ENCODE peak calls at places on chromosomes 2 and 18, in six cellular contexts. One of them, this sample, is unnamed.

GRCh38 chr2:114192362-114192761 is 250.1 kb upstream of the DPP10 start:
- DNase-seq in fibroblast of mammary gland: peak; percentile 2
- DNase-seq in OCI-LY7: no peak
- DNase-seq in CD8-positive, alpha-beta T cell: no peak
- DNase-seq in hepatocyte: peak; percentile 15
- DNase-seq in mammary epithelial cell: peak; percentile 25
- DNase-seq in this sample: no peak

GRCh38 chr2:60468390-60469085 is 84.9 kb downstream of the BCL11A start:
- DNase-seq in fibroblast of mammary gland: peak; percentile 15
- DNase-seq in OCI-LY7: no peak
- DNase-seq in CD8-positive, alpha-beta T cell: no peak
- DNase-seq in hepatocyte: no peak
- DNase-seq in mammary epithelial cell: peak; percentile 49
- DNase-seq in this sample: peak; percentile 43

GRCh38 chr2:3114406-3115185 is 263.0 kb downstream of the EIPR1 start:
- DNase-seq in fibroblast of mammary gland: no peak
- DNase-seq in OCI-LY7: no peak
- DNase-seq in CD8-positive, alpha-beta T cell: no peak
- DNase-seq in hepatocyte: no peak
- DNase-seq in mammary epithelial cell: no peak
- DNase-seq in this sample: no peak

GRCh38 chr18:59084286-59084779 is 55.4 kb upstream of the SEC11C start:
- DNase-seq in fibroblast of mammary gland: peak; percentile 77
- DNase-seq in OCI-LY7: peak; percentile 43
- DNase-seq in CD8-positive, alpha-beta T cell: peak; percentile 45
- DNase-seq in hepatocyte: peak; percentile 87
- DNase-seq in mammary epithelial cell: peak; percentile 51
- DNase-seq in this sample: peak; percentile 42

GRCh38 chr2:27814772-27815171 is 43.3 kb downstream of the MRPL33 start:
- DNase-seq in fibroblast of mammary gland: no peak
- DNase-seq in OCI-LY7: no peak
- DNase-seq in CD8-positive, alpha-beta T cell: no peak
- DNase-seq in hepatocyte: no peak
- DNase-seq in mammary epithelial cell: no peak
- DNase-seq in this sample: no peak

GRCh38 chr2:43905388-43905803 is 66.6 kb downstream of the ABCG8 start:
- DNase-seq in fibroblast of mammary gland: no peak
- DNase-seq in OCI-LY7: no peak
- DNase-seq in CD8-positive, alpha-beta T cell: no peak
- DNase-seq in hepatocyte: no peak
- DNase-seq in mammary epithelial cell: no peak
- DNase-seq in this sample: no peak

GRCh38 chr2:70070557-70071268 is 16.6 kb upstream of the PCBP1 start:
- DNase-seq in fibroblast of mammary gland: peak; percentile 91
- DNase-seq in OCI-LY7: peak; percentile 88
- DNase-seq in CD8-positive, alpha-beta T cell: peak; percentile 47
- DNase-seq in hepatocyte: peak; percentile 88
- DNase-seq in mammary epithelial cell: peak; percentile 82
- DNase-seq in this sample: peak; percentile 68

GRCh38 chr2:8694737-8695136 is 12.9 kb downstream of the ID2 start:
- DNase-seq in fibroblast of mammary gland: peak; percentile 70
- DNase-seq in OCI-LY7: no peak
- DNase-seq in CD8-positive, alpha-beta T cell: no peak
- DNase-seq in hepatocyte: peak; percentile 30
- DNase-seq in mammary epithelial cell: peak; percentile 11
- DNase-seq in this sample: no peak

GRCh38 chr18:51098513-51098912 is 68.5 kb downstream of the SMAD4 start:
- DNase-seq in fibroblast of mammary gland: no peak
- DNase-seq in OCI-LY7: no peak
- DNase-seq in CD8-positive, alpha-beta T cell: no peak
- DNase-seq in hepatocyte: no peak
- DNase-seq in mammary epithelial cell: peak; percentile 13
- DNase-seq in this sample: no peak

GRCh38 chr2:66481100-66481549 is 46.2 kb downstream of the MEIS1 start:
- DNase-seq in fibroblast of mammary gland: no peak
- DNase-seq in OCI-LY7: no peak
- DNase-seq in CD8-positive, alpha-beta T cell: no peak
- DNase-seq in hepatocyte: peak; percentile 18
- DNase-seq in mammary epithelial cell: no peak
- DNase-seq in this sample: no peak

GRCh38 chr2:139969301-139969700 is 1189.1 kb upstream of the NXPH2 start:
- DNase-seq in fibroblast of mammary gland: no peak
- DNase-seq in OCI-LY7: no peak
- DNase-seq in CD8-positive, alpha-beta T cell: no peak
- DNase-seq in hepatocyte: no peak
- DNase-seq in mammary epithelial cell: no peak
- DNase-seq in this sample: no peak

GRCh38 chr18:75393721-75394120 is 33.8 kb downstream of the SMIM21 start:
- DNase-seq in fibroblast of mammary gland: peak; percentile 40
- DNase-seq in OCI-LY7: no peak
- DNase-seq in CD8-positive, alpha-beta T cell: no peak
- DNase-seq in hepatocyte: no peak
- DNase-seq in mammary epithelial cell: no peak
- DNase-seq in this sample: peak; percentile 16

GRCh38 chr2:42202299-42203008 is 33.3 kb downstream of the EML4 start:
- DNase-seq in fibroblast of mammary gland: peak; percentile 62
- DNase-seq in OCI-LY7: no peak
- DNase-seq in CD8-positive, alpha-beta T cell: no peak
- DNase-seq in hepatocyte: no peak
- DNase-seq in mammary epithelial cell: no peak
- DNase-seq in this sample: no peak

GRCh38 chr2:102735431-102736130 is 26.2 kb upstream of the TMEM182 start:
- DNase-seq in fibroblast of mammary gland: peak; percentile 21
- DNase-seq in OCI-LY7: no peak
- DNase-seq in CD8-positive, alpha-beta T cell: no peak
- DNase-seq in hepatocyte: peak; percentile 51
- DNase-seq in mammary epithelial cell: no peak
- DNase-seq in this sample: no peak

DNA sequence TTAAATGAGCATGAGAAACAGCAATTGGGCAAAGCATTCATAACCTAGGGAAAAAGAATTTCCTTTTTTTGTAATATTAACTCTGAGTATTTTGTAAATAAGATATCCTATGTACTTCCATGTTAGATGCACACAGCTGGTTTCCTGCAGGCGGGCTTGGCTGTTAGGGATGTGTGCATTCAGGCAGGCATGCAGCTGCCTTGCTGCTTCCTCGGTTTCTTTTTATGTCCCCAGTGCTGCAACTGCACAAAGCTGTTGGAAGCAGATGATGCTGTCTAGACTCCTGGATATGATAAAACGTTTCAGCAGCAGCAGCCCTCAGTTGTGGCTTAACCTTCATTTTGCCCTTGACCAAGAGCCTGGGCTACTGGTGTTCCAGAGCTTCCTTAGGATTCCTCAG is 89.5 kb upstream of the EML6 start:
- DNase-seq in fibroblast of mammary gland: no peak
- DNase-seq in OCI-LY7: peak; percentile 83
- DNase-seq in CD8-positive, alpha-beta T cell: no peak
- DNase-seq in hepatocyte: no peak
- DNase-seq in mammary epithelial cell: no peak
- DNase-seq in this sample: no peak
- H3K4me3 ChIP-seq in fibroblast of mammary gland: no peak overlapping the region
- H3K4me3 ChIP-seq in OCI-LY7: peak overlapping the region; percentile 53
- H3K4me3 ChIP-seq in CD8-positive, alpha-beta T cell: no peak overlapping the region
- H3K4me3 ChIP-seq in hepatocyte: no peak overlapping the region
- H3K4me3 ChIP-seq in mammary epithelial cell: no peak overlapping the region
- H3K4me3 ChIP-seq in this sample: no peak overlapping the region

DNA sequence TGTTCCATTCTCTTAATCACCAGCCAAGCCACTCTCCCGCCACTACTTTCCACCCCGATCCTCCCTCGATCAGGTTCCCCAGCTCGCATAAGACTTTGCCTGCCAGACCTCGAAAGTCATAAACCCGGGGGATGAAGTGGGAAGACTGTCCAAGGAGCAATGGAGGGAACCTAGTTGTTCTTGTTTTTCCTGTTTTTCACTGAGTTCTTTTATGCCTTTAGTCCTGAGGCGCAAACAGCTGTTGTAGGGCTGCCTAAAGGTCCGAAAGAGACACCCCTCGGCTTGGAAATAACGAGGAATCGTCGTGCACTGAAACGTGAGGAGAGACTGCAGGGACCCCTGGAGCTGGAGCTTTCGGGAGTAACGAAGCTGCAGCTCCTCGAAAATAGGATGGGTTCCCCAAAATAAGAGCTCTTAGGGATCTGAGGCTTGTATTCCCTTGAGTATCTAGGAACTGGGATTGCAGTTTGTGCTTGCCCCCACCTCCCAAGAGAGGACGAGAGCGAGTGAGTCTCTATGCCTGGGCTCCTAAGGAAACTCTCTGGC is 1.7 kb upstream of the HOXD12 start:
- DNase-seq in fibroblast of mammary gland: no peak
- DNase-seq in OCI-LY7: no peak
- DNase-seq in CD8-positive, alpha-beta T cell: no peak
- DNase-seq in hepatocyte: no peak
- DNase-seq in mammary epithelial cell: no peak
- DNase-seq in this sample: no peak
- TF ChIP-seq CTCF in fibroblast of mammary gland: no peak
- TF ChIP-seq CTCF in OCI-LY7: peak; percentile 38
- TF ChIP-seq CTCF in CD8-positive, alpha-beta T cell: no peak
- TF ChIP-seq CTCF in hepatocyte: no peak
- TF ChIP-seq CTCF in mammary epithelial cell: no peak
- TF ChIP-seq CTCF in this sample: no peak

GRCh38 chr2:165697727-165698620 is 96.1 kb downstream of the GALNT3 start:
- DNase-seq in fibroblast of mammary gland: no peak
- DNase-seq in OCI-LY7: no peak
- DNase-seq in CD8-positive, alpha-beta T cell: no peak
- DNase-seq in hepatocyte: no peak
- DNase-seq in mammary epithelial cell: no peak
- DNase-seq in this sample: no peak
- H3K4me3 ChIP-seq in fibroblast of mammary gland: no peak overlapping the region
- H3K4me3 ChIP-seq in OCI-LY7: no peak overlapping the region
- H3K4me3 ChIP-seq in CD8-positive, alpha-beta T cell: no peak overlapping the region
- H3K4me3 ChIP-seq in hepatocyte: no peak overlapping the region
- H3K4me3 ChIP-seq in mammary epithelial cell: no peak overlapping the region
- H3K4me3 ChIP-seq in this sample: no peak overlapping the region

GRCh38 chr2:111028720-111029119 is 92.0 kb upstream of the BCL2L11 start:
- DNase-seq in fibroblast of mammary gland: peak; percentile 14
- DNase-seq in OCI-LY7: peak; percentile 58
- DNase-seq in CD8-positive, alpha-beta T cell: no peak
- DNase-seq in hepatocyte: no peak
- DNase-seq in mammary epithelial cell: peak; percentile 23
- DNase-seq in this sample: no peak
- TF ChIP-seq CTCF in fibroblast of mammary gland: peak; percentile 22
- TF ChIP-seq CTCF in OCI-LY7: peak; percentile 85
- TF ChIP-seq CTCF in CD8-positive, alpha-beta T cell: no peak
- TF ChIP-seq CTCF in hepatocyte: no peak
- TF ChIP-seq CTCF in mammary epithelial cell: peak; percentile 35
- TF ChIP-seq CTCF in this sample: no peak

GRCh38 chr2:218395090-218395444 is 4.6 kb upstream of the CTDSP1 start:
- DNase-seq in fibroblast of mammary gland: no peak
- DNase-seq in OCI-LY7: peak; percentile 25
- DNase-seq in CD8-positive, alpha-beta T cell: no peak
- DNase-seq in hepatocyte: no peak
- DNase-seq in mammary epithelial cell: no peak
- DNase-seq in this sample: no peak
- H3K4me3 ChIP-seq in fibroblast of mammary gland: no peak overlapping the region
- H3K4me3 ChIP-seq in OCI-LY7: peak overlapping the region; percentile 88
- H3K4me3 ChIP-seq in CD8-positive, alpha-beta T cell: no peak overlapping the region
- H3K4me3 ChIP-seq in hepatocyte: no peak overlapping the region
- H3K4me3 ChIP-seq in mammary epithelial cell: no peak overlapping the region
- H3K4me3 ChIP-seq in this sample: no peak overlapping the region

GRCh38 chr2:189499137-189499536 is 57.9 kb downstream of the WDR75 start:
- DNase-seq in fibroblast of mammary gland: no peak
- DNase-seq in OCI-LY7: no peak
- DNase-seq in CD8-positive, alpha-beta T cell: no peak
- DNase-seq in hepatocyte: no peak
- DNase-seq in mammary epithelial cell: no peak
- DNase-seq in this sample: no peak

GRCh38 chr2:189500456-189501160 is 59.3 kb downstream of the WDR75 start:
- DNase-seq in fibroblast of mammary gland: no peak
- DNase-seq in OCI-LY7: no peak
- DNase-seq in CD8-positive, alpha-beta T cell: no peak
- DNase-seq in hepatocyte: no peak
- DNase-seq in mammary epithelial cell: no peak
- DNase-seq in this sample: no peak

GRCh38 chr2:189492451-189492850 is 51.2 kb downstream of the WDR75 start:
- DNase-seq in fibroblast of mammary gland: peak; percentile 28
- DNase-seq in OCI-LY7: no peak
- DNase-seq in CD8-positive, alpha-beta T cell: no peak
- DNase-seq in hepatocyte: no peak
- DNase-seq in mammary epithelial cell: peak; percentile 52
- DNase-seq in this sample: no peak

GRCh38 chr2:189501487-189501886 is 60.2 kb downstream of the WDR75 start:
- DNase-seq in fibroblast of mammary gland: no peak
- DNase-seq in OCI-LY7: no peak
- DNase-seq in CD8-positive, alpha-beta T cell: no peak
- DNase-seq in hepatocyte: no peak
- DNase-seq in mammary epithelial cell: no peak
- DNase-seq in this sample: no peak

GRCh38 chr2:189498205-189498604 is 56.9 kb downstream of the WDR75 start:
- DNase-seq in fibroblast of mammary gland: no peak
- DNase-seq in OCI-LY7: no peak
- DNase-seq in CD8-positive, alpha-beta T cell: no peak
- DNase-seq in hepatocyte: no peak
- DNase-seq in mammary epithelial cell: no peak
- DNase-seq in this sample: no peak
- TF ChIP-seq CTCF in fibroblast of mammary gland: no peak
- TF ChIP-seq CTCF in OCI-LY7: no peak
- TF ChIP-seq CTCF in CD8-positive, alpha-beta T cell: no peak
- TF ChIP-seq CTCF in hepatocyte: no peak
- TF ChIP-seq CTCF in mammary epithelial cell: no peak
- TF ChIP-seq CTCF in this sample: no peak

DNA sequence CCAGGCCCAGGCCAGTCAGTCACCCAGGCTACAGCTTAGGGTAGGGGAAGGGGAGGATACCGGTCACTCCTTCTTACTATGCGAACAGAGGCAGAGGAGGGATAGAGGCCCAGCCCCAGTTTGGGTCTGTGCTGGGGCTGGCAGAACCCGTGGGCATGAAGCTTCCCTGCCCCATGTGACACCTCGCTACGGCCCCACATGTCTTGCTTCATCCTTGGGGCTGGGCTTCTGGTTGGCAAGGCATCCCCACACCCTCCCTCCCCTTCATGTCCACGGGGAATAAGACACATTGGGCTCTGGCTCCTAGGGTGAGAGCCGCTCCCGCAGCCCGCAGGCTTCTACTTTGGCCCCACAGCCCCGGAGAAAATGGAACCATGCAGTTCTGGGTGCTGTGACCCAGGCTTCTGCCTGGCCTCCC is 32.4 kb downstream of the HS1BP3 start:
- DNase-seq in fibroblast of mammary gland: no peak
- DNase-seq in OCI-LY7: no peak
- DNase-seq in CD8-positive, alpha-beta T cell: no peak
- DNase-seq in hepatocyte: no peak
- DNase-seq in mammary epithelial cell: no peak
- DNase-seq in this sample: no peak
- H3K4me3 ChIP-seq in fibroblast of mammary gland: no peak overlapping the region
- H3K4me3 ChIP-seq in OCI-LY7: no peak overlapping the region
- H3K4me3 ChIP-seq in CD8-positive, alpha-beta T cell: no peak overlapping the region
- H3K4me3 ChIP-seq in hepatocyte: no peak overlapping the region
- H3K4me3 ChIP-seq in mammary epithelial cell: no peak overlapping the region
- H3K4me3 ChIP-seq in this sample: no peak overlapping the region

GRCh38 chr2:198930170-198930569 is 527.6 kb downstream of the SATB2 start:
- DNase-seq in fibroblast of mammary gland: no peak
- DNase-seq in OCI-LY7: peak; percentile 25
- DNase-seq in CD8-positive, alpha-beta T cell: no peak
- DNase-seq in hepatocyte: no peak
- DNase-seq in mammary epithelial cell: no peak
- DNase-seq in this sample: no peak
- TF ChIP-seq CTCF in fibroblast of mammary gland: peak; percentile 8
- TF ChIP-seq CTCF in OCI-LY7: peak; percentile 74
- TF ChIP-seq CTCF in CD8-positive, alpha-beta T cell: no peak
- TF ChIP-seq CTCF in hepatocyte: no peak
- TF ChIP-seq CTCF in mammary epithelial cell: peak; percentile 11
- TF ChIP-seq CTCF in this sample: peak; percentile 35

This sample was measured in AG09309.